ENCODE peak calls at places on chromosomes 6 and 20, in ten cellular contexts. W is fibroblast of lung, E is GM12865, N is HepG2, U is AG04450, Z is uterus, F is ovary, Y is mammary epithelial cell, H is dorsolateral prefrontal cortex, R is fibroblast of mammary gland. L is an unnamed sample.

GRCh38 chr6:105045546-105045945 is 88.6 kb downstream of the LIN28B start:
- DNase-seq in W (no peak), E (no peak), N (peak), U (no peak), Z (no peak), F (no peak), Y (peak), H (no peak), R (peak), L (no peak)

GRCh38 chr6:99617131-99617530 is 10.5 kb downstream of the PRDM13 start:
- DNase-seq in W (no peak), E (no peak), N (no peak), U (no peak), Z (no peak), F (no peak), Y (no peak), H (no peak), R (no peak), L (no peak)

GRCh38 chr20:62792182-62792939 is 3.9 kb upstream of the MRGBP start:
- DNase-seq in W (no peak), E (no peak), N (peak), U (no peak), Z (no peak), F (no peak), Y (peak), H (no peak), R (no peak), L (no peak)

GRCh38 chr6:43455034-43455747 is at the start of gene DLK2:
- DNase-seq in W (no peak), E (peak), N (no peak), U (no peak), Z (no peak), F (no peak), Y (no peak), H (no peak), R (no peak), L (peak)

GRCh38 chr6:99514089-99514488 is 1.1 kb downstream of the USP45 start:
- DNase-seq in W (peak), E (no peak), N (no peak), U (no peak), Z (no peak), F (no peak), Y (no peak), H (no peak), R (peak), L (no peak)

GRCh38 chr20:2357114-2357513 is 23.6 kb upstream of the TGM6 start:
- DNase-seq in W (no peak), E (no peak), N (no peak), U (no peak), Z (no peak), F (no peak), Y (peak), H (no peak), R (no peak), L (no peak)

GRCh38 chr6:63640062-63640461 is 4.5 kb downstream of the PHF3 start:
- DNase-seq in W (peak), E (no peak), N (no peak), U (no peak), Z (no peak), F (no peak), Y (peak), H (no peak), R (peak), L (no peak)

GRCh38 chr6:168373389-168373788 is 53.8 kb upstream of the DACT2 start:
- DNase-seq in W (no peak), E (no peak), N (no peak), U (no peak), Z (no peak), F (no peak), Y (no peak), H (peak), R (no peak), L (no peak)

GRCh38 chr6:11204987-11205386 is 27.5 kb downstream of the NEDD9 start:
- DNase-seq in W (no peak), E (no peak), N (no peak), U (no peak), Z (no peak), F (no peak), Y (no peak), H (no peak), R (no peak), L (no peak)

GRCh38 chr20:22426772-22427171 is 157.6 kb downstream of the FOXA2 start:
- DNase-seq in W (no peak), E (no peak), N (no peak), U (no peak), Z (no peak), F (no peak), Y (no peak), H (no peak), R (no peak), L (no peak)

GRCh38 chr20:8438748-8439147 is 306.7 kb downstream of the PLCB1 start:
- DNase-seq in W (no peak), E (no peak), N (no peak), U (no peak), Z (no peak), F (no peak), Y (no peak), H (no peak), R (no peak), L (no peak)

GRCh38 chr20:47304287-47304686 is 52.2 kb downstream of the ZMYND8 start:
- DNase-seq in W (peak), E (no peak), N (no peak), U (no peak), Z (no peak), F (no peak), Y (no peak), H (no peak), R (peak), L (no peak)
- TF ChIP-seq CTCF in W (peak), E (no peak), N (no peak), U (peak), Z (no peak), F (no peak), Y (no peak), H (peak), R (no peak), L (no peak)

GRCh38 chr6:97437087-97437486 is 154.1 kb upstream of the MMS22L start:
- DNase-seq in W (peak), E (no peak), N (peak), U (no peak), Z (no peak), F (no peak), Y (peak), H (no peak), R (peak), L (peak)

GRCh38 chr6:97438011-97438671 is 155.1 kb upstream of the MMS22L start:
- DNase-seq in W (no peak), E (peak), N (no peak), U (no peak), Z (no peak), F (no peak), Y (no peak), H (no peak), R (no peak), L (no peak)

GRCh38 chr6:97443408-97444080 is 160.5 kb upstream of the MMS22L start:
- DNase-seq in W (no peak), E (no peak), N (no peak), U (no peak), Z (no peak), F (no peak), Y (no peak), H (no peak), R (no peak), L (no peak)

GRCh38 chr6:97445406-97445805 is 162.4 kb upstream of the MMS22L start:
- DNase-seq in W (no peak), E (no peak), N (no peak), U (no peak), Z (no peak), F (no peak), Y (no peak), H (no peak), R (no peak), L (no peak)

DNA sequence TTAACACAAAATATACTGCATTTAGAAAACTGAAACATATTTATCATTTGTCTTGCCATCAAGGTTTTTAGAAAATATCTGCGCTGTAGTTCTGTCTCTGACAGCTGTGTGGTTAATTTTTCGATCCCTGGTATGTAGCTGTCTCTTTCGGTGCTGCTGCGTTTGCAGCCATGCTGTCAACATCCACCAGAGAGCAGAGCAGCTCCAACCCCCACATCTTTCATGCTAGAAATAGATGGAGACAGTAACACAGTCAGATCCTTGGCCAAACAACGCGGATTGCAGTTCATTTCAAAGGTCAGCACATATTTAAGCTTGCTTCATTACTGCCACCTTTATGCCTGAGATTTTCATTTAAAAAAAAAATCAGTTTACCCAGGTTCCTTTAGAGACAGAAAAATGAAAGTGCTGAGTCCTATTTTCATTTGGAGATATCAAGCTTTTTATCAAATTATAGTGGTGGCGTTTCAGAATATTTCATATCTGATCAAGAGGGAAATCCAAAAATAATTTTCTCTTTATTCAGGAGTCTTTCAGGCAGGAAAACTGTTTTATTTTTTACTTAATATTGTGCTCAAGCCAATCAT is 157.7 kb upstream of the MMS22L start:
- DNase-seq in W (peak), E (peak), N (peak), U (no peak), Z (no peak), F (no peak), Y (peak), H (peak), R (peak), L (peak)
- TF ChIP-seq CTCF in W (peak), E (peak), N (peak), U (peak), Z (no peak), F (no peak), Y (peak), H (peak), R (peak), L (no peak)

DNA sequence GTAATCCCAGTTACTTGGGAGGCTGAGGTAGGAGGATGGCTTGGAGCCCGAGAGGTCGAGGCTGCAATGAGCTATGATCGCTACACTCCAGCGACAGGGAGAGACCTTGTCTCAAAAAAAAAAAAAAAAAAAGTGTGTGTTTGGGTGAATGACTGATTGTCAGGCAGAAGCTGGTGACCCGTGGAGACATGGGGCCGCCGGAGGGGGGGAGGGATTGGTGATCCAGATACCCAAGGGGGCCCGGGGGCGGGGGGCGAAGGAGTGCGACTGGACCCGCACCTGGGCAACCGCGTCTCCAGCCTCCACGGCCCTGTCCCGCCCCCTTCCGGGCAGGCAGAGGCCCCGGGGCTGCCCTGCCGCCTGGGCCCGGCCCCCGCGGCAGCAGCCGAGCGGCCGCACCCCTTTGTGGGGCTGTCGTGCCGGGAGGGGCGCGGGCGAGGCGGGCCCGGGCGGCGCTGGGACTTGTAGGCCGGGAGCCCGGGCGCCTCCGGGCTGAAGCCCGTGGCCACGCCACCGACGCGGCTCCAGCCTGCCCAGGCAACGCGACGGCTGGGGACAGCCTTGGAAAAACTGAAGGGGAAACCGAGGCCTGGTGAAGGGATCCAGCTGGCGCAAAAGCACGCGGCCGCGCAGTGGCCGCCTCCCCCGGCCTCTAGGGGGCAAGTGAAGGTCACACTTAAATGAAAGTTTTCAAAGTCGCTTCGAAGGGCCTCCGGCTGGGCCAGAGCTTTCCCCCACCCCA is 2.1 kb upstream of the RBM38 start:
- DNase-seq in W (peak), E (peak), N (peak), U (no peak), Z (peak), F (peak), Y (peak), H (peak), R (peak), L (peak)
- TF ChIP-seq CTCF in W (peak), E (peak), N (peak), U (peak), Z (peak), F (no peak), Y (no peak), H (peak), R (peak), L (peak)

DNA sequence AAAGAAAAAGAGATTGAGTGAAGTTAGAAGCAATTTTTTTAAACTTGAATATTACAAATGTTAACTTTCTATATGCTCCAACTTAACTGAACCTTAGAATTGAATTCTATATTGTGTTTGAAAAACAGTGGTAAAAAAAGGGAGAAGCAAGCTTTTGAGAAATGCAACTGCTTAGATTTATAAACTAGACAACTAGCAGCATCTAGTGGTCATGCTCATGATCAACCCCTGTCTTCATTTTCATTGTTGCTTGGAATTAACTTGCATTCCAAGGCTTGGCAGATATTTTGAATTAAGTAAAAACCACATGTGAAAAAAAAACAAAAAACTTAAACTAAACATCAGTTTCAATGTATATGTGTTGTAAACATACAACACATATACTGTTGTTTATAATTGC is 113.1 kb downstream of the C6orf58 start:
- DNase-seq in W (peak), E (no peak), N (no peak), U (peak), Z (no peak), F (no peak), Y (peak), H (no peak), R (peak), L (no peak)
- TF ChIP-seq CTCF in W (peak), E (peak), N (peak), U (peak), Z (no peak), F (peak), Y (peak), H (peak), R (peak), L (peak)

GRCh38 chr20:61130156-61130555 is 121.9 kb upstream of the CDH4 start:
- DNase-seq in W (no peak), E (no peak), N (no peak), U (no peak), Z (no peak), F (no peak), Y (no peak), H (no peak), R (no peak), L (no peak)

GRCh38 chr20:61131944-61132343 is 120.1 kb upstream of the CDH4 start:
- DNase-seq in W (no peak), E (no peak), N (no peak), U (no peak), Z (no peak), F (no peak), Y (no peak), H (no peak), R (no peak), L (no peak)

GRCh38 chr20:61127311-61128044 is 124.6 kb upstream of the CDH4 start:
- DNase-seq in W (peak), E (no peak), N (no peak), U (peak), Z (no peak), F (no peak), Y (peak), H (no peak), R (peak), L (no peak)

GRCh38 chr20:61126369-61127195 is 125.5 kb upstream of the CDH4 start:
- DNase-seq in W (no peak), E (no peak), N (no peak), U (no peak), Z (no peak), F (no peak), Y (no peak), H (no peak), R (no peak), L (no peak)

GRCh38 chr20:61128701-61129655 is 123.1 kb upstream of the CDH4 start:
- DNase-seq in W (no peak), E (no peak), N (no peak), U (no peak), Z (no peak), F (no peak), Y (no peak), H (no peak), R (no peak), L (no peak)
- TF ChIP-seq CTCF in W (no peak), E (no peak), N (no peak), U (no peak), Z (no peak), F (no peak), Y (no peak), H (no peak), R (no peak), L (no peak)

GRCh38 chr6:137919837-137920304 is 52.8 kb downstream of the TNFAIP3 start:
- DNase-seq in W (no peak), E (no peak), N (no peak), U (no peak), Z (no peak), F (no peak), Y (no peak), H (no peak), R (no peak), L (no peak)

GRCh38 chr6:137920331-137920730 is 53.3 kb downstream of the TNFAIP3 start:
- DNase-seq in W (no peak), E (peak), N (no peak), U (no peak), Z (no peak), F (no peak), Y (no peak), H (no peak), R (no peak), L (no peak)

GRCh38 chr6:137923866-137924616 is 57.0 kb downstream of the TNFAIP3 start:
- DNase-seq in W (no peak), E (no peak), N (no peak), U (no peak), Z (no peak), F (no peak), Y (peak), H (no peak), R (peak), L (no peak)

GRCh38 chr6:137919512-137919823 is 52.4 kb downstream of the TNFAIP3 start:
- DNase-seq in W (no peak), E (no peak), N (no peak), U (no peak), Z (no peak), F (no peak), Y (no peak), H (no peak), R (no peak), L (no peak)

GRCh38 chr6:137921823-137922222 is 54.8 kb downstream of the TNFAIP3 start:
- DNase-seq in W (no peak), E (peak), N (no peak), U (no peak), Z (no peak), F (no peak), Y (no peak), H (no peak), R (no peak), L (no peak)
- TF ChIP-seq CTCF in W (no peak), E (no peak), N (peak), U (peak), Z (no peak), F (no peak), Y (no peak), H (no peak), R (no peak), L (no peak)

L was measured in GM13976.